ENCODE peak calls at places on chromosome 20, in five cellular contexts. T is H1, F is mesenchymal stem cell, X is neuronal stem cell, B is trophoblast cell. A is an unnamed sample.

GRCh38 chr20:53141651-53142050 is 169.5 kb downstream of the TSHZ2 start:
- DNase-seq in T (no peak), F (no peak), X (no peak), B (no peak), A (no peak)

GRCh38 chr20:58213112-58213511 is 15.3 kb downstream of the ANKRD60 start:
- DNase-seq in T (no peak), F (no peak), X (no peak), B (no peak), A (no peak)

GRCh38 chr20:43513298-43514061 is 6.0 kb downstream of the L3MBTL1 start:
- DNase-seq in T (no peak), F (no peak), X (no peak), B (no peak), A (no peak)

GRCh38 chr20:47674686-47675085 is 110.6 kb downstream of the SULF2 start:
- DNase-seq in T (no peak), F (no peak), X (no peak), B (no peak), A (no peak)

GRCh38 chr20:11894072-11894471 is 23.6 kb upstream of the BTBD3 start:
- DNase-seq in T (no peak), F (no peak), X (no peak), B (no peak), A (no peak)

GRCh38 chr20:9532069-9532809 is 17.8 kb downstream of the LAMP5 start:
- DNase-seq in T (no peak), F (no peak), X (no peak), B (no peak), A (no peak)

GRCh38 chr20:47320990-47321805 is 35.3 kb downstream of the ZMYND8 start:
- DNase-seq in T (no peak), F (no peak), X (no peak), B (peak; percentile 72), A (no peak)

GRCh38 chr20:12255571-12255970 is 337.9 kb downstream of the BTBD3 start:
- DNase-seq in T (no peak), F (no peak), X (no peak), B (no peak), A (no peak)

GRCh38 chr20:64182146-64182865 is 18.1 kb downstream of the MYT1 start:
- DNase-seq in T (no peak), F (no peak), X (no peak), B (no peak), A (no peak)

GRCh38 chr20:33147299-33147698 is 20.7 kb upstream of the BPIFA2 start:
- DNase-seq in T (no peak), F (no peak), X (no peak), B (no peak), A (no peak)

GRCh38 chr20:2814587-2815051 is at the start of gene C20orf141:
- DNase-seq in T (no peak), F (peak; percentile 97), X (no peak), B (peak; percentile 97), A (no peak)

GRCh38 chr20:34475979-34476736 is 40.1 kb upstream of the DYNLRB1 start:
- DNase-seq in T (no peak), F (no peak), X (no peak), B (peak; percentile 51), A (peak; percentile 45)

GRCh38 chr20:61993058-61993457 is 72.6 kb downstream of the TAF4 start:
- DNase-seq in T (no peak), F (no peak), X (no peak), B (no peak), A (no peak)
- H2BK12ac ChIP-seq in T (no peak overlapping the region), F (no peak overlapping the region), X (no peak overlapping the region), B (no peak overlapping the region), A (no peak overlapping the region)

GRCh38 chr20:37522258-37523011 is 1.4 kb downstream of the NNAT start:
- DNase-seq in T (no peak), F (peak; percentile 32), X (no peak), B (peak; percentile 66), A (peak; percentile 69)

GRCh38 chr20:37525810-37526209 is 1.9 kb downstream of the BLCAP start:
- DNase-seq in T (no peak), F (no peak), X (no peak), B (no peak), A (no peak)

GRCh38 chr20:37524859-37525708 is 2.6 kb downstream of the BLCAP start:
- DNase-seq in T (no peak), F (no peak), X (no peak), B (no peak), A (no peak)

GRCh38 chr20:37523012-37523391 is 2.0 kb downstream of the NNAT start:
- DNase-seq in T (no peak), F (no peak), X (no peak), B (no peak), A (no peak)

GRCh38 chr20:37524221-37524700 is 3.2 kb downstream of the NNAT start:
- DNase-seq in T (no peak), F (no peak), X (no peak), B (no peak), A (no peak)
- H2BK12ac ChIP-seq in T (no peak overlapping the region), F (no peak overlapping the region), X (no peak overlapping the region), B (no peak overlapping the region), A (no peak overlapping the region)

DNA sequence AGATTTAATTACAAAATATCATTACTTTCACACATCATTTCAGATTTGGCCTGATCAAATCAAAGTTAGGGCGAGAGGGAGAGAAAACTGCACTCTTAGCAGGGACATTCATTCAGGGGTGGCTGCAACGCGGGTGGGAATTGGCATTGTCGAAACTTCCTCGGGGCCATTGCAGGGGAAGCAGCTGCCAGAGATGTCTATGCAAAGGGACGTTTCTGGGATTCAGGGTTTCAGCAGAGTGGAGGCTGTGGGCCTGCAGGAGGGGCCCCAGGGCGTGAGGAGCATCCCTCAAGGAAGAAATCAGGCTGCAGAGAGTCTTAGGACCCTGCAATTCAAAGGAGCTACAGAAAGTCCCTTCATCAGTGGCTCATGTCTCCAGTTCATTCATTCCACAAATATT is 76.4 kb upstream of the TOP1 start:
- DNase-seq in T (no peak), F (no peak), X (no peak), B (no peak), A (no peak)
- H2BK12ac ChIP-seq in T (no peak overlapping the region), F (no peak overlapping the region), X (no peak overlapping the region), B (no peak overlapping the region), A (no peak overlapping the region)

DNA sequence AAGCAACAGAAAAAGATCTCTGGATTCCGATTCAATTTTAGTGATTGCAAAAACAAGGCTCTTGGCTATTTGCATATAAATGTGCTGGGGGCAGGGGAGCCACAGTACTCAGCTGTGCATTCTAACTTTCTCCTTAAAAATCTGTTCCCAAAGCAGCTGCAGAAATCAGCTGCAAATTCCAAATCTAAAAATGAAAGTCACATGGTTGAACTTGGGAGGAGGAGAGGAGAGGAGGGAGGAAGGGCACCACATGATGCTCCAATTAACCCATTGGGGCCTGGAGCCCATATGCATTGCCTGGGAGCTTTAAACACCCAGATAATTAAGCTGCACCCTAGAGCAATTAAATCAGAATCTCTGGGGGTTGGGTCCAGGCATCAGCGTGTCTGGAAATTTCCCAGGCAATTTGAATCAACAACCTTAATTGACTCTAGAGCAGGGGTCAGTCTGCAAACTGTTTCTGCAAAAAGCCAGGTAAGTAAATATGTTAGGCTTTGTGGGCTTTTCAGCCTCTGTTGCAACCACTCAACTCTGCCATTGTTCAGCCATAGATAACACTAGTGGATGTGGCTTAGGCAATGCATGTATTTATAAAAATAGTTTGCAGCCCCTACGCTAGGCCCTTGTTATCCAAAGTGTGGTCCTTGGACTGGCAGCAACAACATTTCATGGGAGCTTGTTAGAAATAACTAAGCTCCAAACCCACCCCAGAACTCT is 508.1 kb downstream of the KIF16B start:
- DNase-seq in T (no peak), F (no peak), X (no peak), B (no peak), A (no peak)
- H2BK12ac ChIP-seq in T (no peak overlapping the region), F (no peak overlapping the region), X (no peak overlapping the region), B (no peak overlapping the region), A (no peak overlapping the region)

DNA sequence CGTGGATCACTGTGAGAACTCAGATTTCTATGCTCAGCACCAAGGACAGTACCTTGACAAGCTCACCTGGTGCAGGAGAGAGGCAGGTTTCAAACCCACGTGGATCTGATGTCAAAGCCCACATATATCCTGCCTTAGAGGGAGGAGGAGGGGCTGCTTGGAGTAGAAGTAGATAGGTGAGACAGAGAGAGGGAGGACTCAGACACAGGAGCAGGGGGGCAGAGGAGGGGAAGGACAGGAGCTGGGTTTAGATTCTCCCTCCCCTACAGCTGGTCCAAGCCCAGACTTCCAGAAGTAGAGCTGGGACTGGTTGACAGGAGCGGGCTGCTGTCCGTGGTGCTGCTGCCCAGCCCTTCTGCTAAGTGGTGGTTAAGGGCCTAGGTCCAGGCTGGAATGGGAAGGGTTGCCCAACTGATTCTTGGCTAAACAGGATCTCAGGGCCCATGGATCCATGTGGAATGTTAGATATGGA is 77.5 kb downstream of the CDH22 start:
- DNase-seq in T (no peak), F (peak; percentile 34), X (peak; percentile 72), B (peak; percentile 56), A (peak; percentile 80)
- H2BK12ac ChIP-seq in T (no peak overlapping the region), F (no peak overlapping the region), X (no peak overlapping the region), B (no peak overlapping the region), A (no peak overlapping the region)

GRCh38 chr20:14544688-14545087 is 207.3 kb upstream of the FLRT3 start:
- DNase-seq in T (no peak), F (no peak), X (no peak), B (no peak), A (no peak)

GRCh38 chr20:14538433-14538832 is 201.0 kb upstream of the FLRT3 start:
- DNase-seq in T (no peak), F (no peak), X (no peak), B (no peak), A (no peak)

GRCh38 chr20:14543040-14543439 is 205.6 kb upstream of the FLRT3 start:
- DNase-seq in T (no peak), F (peak; percentile 34), X (no peak), B (no peak), A (no peak)
- H2BK12ac ChIP-seq in T (no peak overlapping the region), F (no peak overlapping the region), X (no peak overlapping the region), B (no peak overlapping the region), A (no peak overlapping the region)

GRCh38 chr20:36036688-36037087 is 68.3 kb downstream of the CNBD2 start:
- DNase-seq in T (no peak), F (no peak), X (no peak), B (no peak), A (no peak)
- H2BK12ac ChIP-seq in T (no peak overlapping the region), F (no peak overlapping the region), X (no peak overlapping the region), B (no peak overlapping the region), A (no peak overlapping the region)

DNA sequence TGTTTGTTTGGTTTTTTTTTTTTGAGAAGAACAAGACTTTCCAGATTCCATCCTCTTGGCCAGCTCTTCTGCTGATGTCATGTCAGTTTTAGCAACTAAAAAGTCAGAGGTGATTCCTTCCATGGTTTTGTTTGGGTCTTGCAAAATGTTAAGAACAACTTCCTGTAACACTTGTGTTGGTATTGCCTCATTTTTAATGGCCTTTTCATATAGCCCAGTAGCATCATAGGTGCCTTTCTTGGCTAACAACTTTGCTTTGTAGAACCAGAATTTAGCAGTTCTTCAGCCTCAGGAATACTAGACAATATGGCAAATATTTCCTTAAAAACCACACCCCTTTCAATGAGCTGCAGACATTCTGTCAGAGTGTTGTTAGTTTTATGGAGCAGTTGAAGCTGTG is 99.5 kb upstream of the SIRPG start:
- DNase-seq in T (no peak), F (peak; percentile 42), X (no peak), B (peak; percentile 74), A (no peak)
- H2BK12ac ChIP-seq in T (no peak overlapping the region), F (no peak overlapping the region), X (no peak overlapping the region), B (no peak overlapping the region), A (no peak overlapping the region)

A was measured in H9.